ENCODE peak calls at places on chromosomes 11 and 22, in seven cellular contexts. One of them, this sample, is unnamed.

GRCh38 chr22:48894064-48894671 is 933.5 kb downstream of the BRD1 start:
- DNase-seq in heart right ventricle: no peak
- DNase-seq in lower lobe of right lung: no peak
- DNase-seq in A549: peak
- DNase-seq in fibroblast of pulmonary artery: no peak
- DNase-seq in astrocyte of the spinal cord: no peak
- DNase-seq in brain microvascular endothelial cell: no peak
- DNase-seq in this sample: peak

GRCh38 chr11:128865490-128865889 is 1.6 kb downstream of the KCNJ1 start:
- DNase-seq in heart right ventricle: no peak
- DNase-seq in lower lobe of right lung: no peak
- DNase-seq in A549: no peak
- DNase-seq in fibroblast of pulmonary artery: no peak
- DNase-seq in astrocyte of the spinal cord: no peak
- DNase-seq in brain microvascular endothelial cell: no peak
- DNase-seq in this sample: no peak

GRCh38 chr11:2779499-2779980 is 79.7 kb upstream of the KCNQ1OT1 start:
- DNase-seq in heart right ventricle: no peak
- DNase-seq in lower lobe of right lung: no peak
- DNase-seq in A549: no peak
- DNase-seq in fibroblast of pulmonary artery: no peak
- DNase-seq in astrocyte of the spinal cord: no peak
- DNase-seq in brain microvascular endothelial cell: no peak
- DNase-seq in this sample: no peak

GRCh38 chr11:118841469-118842222 is 42.0 kb upstream of the CXCR5 start:
- DNase-seq in heart right ventricle: no peak
- DNase-seq in lower lobe of right lung: no peak
- DNase-seq in A549: no peak
- DNase-seq in fibroblast of pulmonary artery: no peak
- DNase-seq in astrocyte of the spinal cord: no peak
- DNase-seq in brain microvascular endothelial cell: no peak
- DNase-seq in this sample: no peak

GRCh38 chr11:15485432-15485831 is 370.7 kb downstream of the INSC start:
- DNase-seq in heart right ventricle: no peak
- DNase-seq in lower lobe of right lung: no peak
- DNase-seq in A549: no peak
- DNase-seq in fibroblast of pulmonary artery: no peak
- DNase-seq in astrocyte of the spinal cord: no peak
- DNase-seq in brain microvascular endothelial cell: no peak
- DNase-seq in this sample: no peak

GRCh38 chr11:73980001-73980960 is 2.4 kb downstream of the UCP2 start:
- DNase-seq in heart right ventricle: no peak
- DNase-seq in lower lobe of right lung: peak
- DNase-seq in A549: no peak
- DNase-seq in fibroblast of pulmonary artery: no peak
- DNase-seq in astrocyte of the spinal cord: no peak
- DNase-seq in brain microvascular endothelial cell: no peak
- DNase-seq in this sample: no peak

GRCh38 chr11:61378713-61379313 is 13.6 kb upstream of the TMEM216 start:
- DNase-seq in heart right ventricle: no peak
- DNase-seq in lower lobe of right lung: no peak
- DNase-seq in A549: peak
- DNase-seq in fibroblast of pulmonary artery: peak
- DNase-seq in astrocyte of the spinal cord: peak
- DNase-seq in brain microvascular endothelial cell: peak
- DNase-seq in this sample: no peak

GRCh38 chr11:66850235-66850587 is 6.7 kb upstream of the LRFN4 start:
- DNase-seq in heart right ventricle: no peak
- DNase-seq in lower lobe of right lung: no peak
- DNase-seq in A549: no peak
- DNase-seq in fibroblast of pulmonary artery: no peak
- DNase-seq in astrocyte of the spinal cord: no peak
- DNase-seq in brain microvascular endothelial cell: no peak
- DNase-seq in this sample: peak

GRCh38 chr11:81070948-81071347 is 1630.1 kb upstream of the TENM4 start:
- DNase-seq in heart right ventricle: no peak
- DNase-seq in lower lobe of right lung: no peak
- DNase-seq in A549: no peak
- DNase-seq in fibroblast of pulmonary artery: no peak
- DNase-seq in astrocyte of the spinal cord: no peak
- DNase-seq in brain microvascular endothelial cell: no peak
- DNase-seq in this sample: no peak

GRCh38 chr11:45745065-45745811 is 59.7 kb upstream of the SLC35C1 start:
- DNase-seq in heart right ventricle: peak
- DNase-seq in lower lobe of right lung: no peak
- DNase-seq in A549: no peak
- DNase-seq in fibroblast of pulmonary artery: peak
- DNase-seq in astrocyte of the spinal cord: no peak
- DNase-seq in brain microvascular endothelial cell: no peak
- DNase-seq in this sample: peak

GRCh38 chr22:32589007-32589406 is 114.4 kb downstream of the FBXO7 start:
- DNase-seq in heart right ventricle: no peak
- DNase-seq in lower lobe of right lung: no peak
- DNase-seq in A549: no peak
- DNase-seq in fibroblast of pulmonary artery: no peak
- DNase-seq in astrocyte of the spinal cord: peak
- DNase-seq in brain microvascular endothelial cell: no peak
- DNase-seq in this sample: no peak

GRCh38 chr22:21937821-21938070 is 14.9 kb downstream of the PPM1F start:
- DNase-seq in heart right ventricle: peak
- DNase-seq in lower lobe of right lung: no peak
- DNase-seq in A549: no peak
- DNase-seq in fibroblast of pulmonary artery: no peak
- DNase-seq in astrocyte of the spinal cord: no peak
- DNase-seq in brain microvascular endothelial cell: no peak
- DNase-seq in this sample: peak

GRCh38 chr11:75801362-75802021 is 13.5 kb upstream of the UVRAG start:
- DNase-seq in heart right ventricle: no peak
- DNase-seq in lower lobe of right lung: peak
- DNase-seq in A549: no peak
- DNase-seq in fibroblast of pulmonary artery: no peak
- DNase-seq in astrocyte of the spinal cord: no peak
- DNase-seq in brain microvascular endothelial cell: no peak
- DNase-seq in this sample: no peak

GRCh38 chr22:40642316-40642715 is 5.8 kb upstream of the MRTFA start:
- DNase-seq in heart right ventricle: no peak
- DNase-seq in lower lobe of right lung: no peak
- DNase-seq in A549: no peak
- DNase-seq in fibroblast of pulmonary artery: no peak
- DNase-seq in astrocyte of the spinal cord: no peak
- DNase-seq in brain microvascular endothelial cell: no peak
- DNase-seq in this sample: no peak

GRCh38 chr11:96014234-96014633 is 90.3 kb upstream of the MTMR2 start:
- DNase-seq in heart right ventricle: no peak
- DNase-seq in lower lobe of right lung: no peak
- DNase-seq in A549: peak
- DNase-seq in fibroblast of pulmonary artery: peak
- DNase-seq in astrocyte of the spinal cord: peak
- DNase-seq in brain microvascular endothelial cell: peak
- DNase-seq in this sample: no peak

GRCh38 chr22:30717331-30717921 is 22.8 kb downstream of the OSBP2 start:
- DNase-seq in heart right ventricle: no peak
- DNase-seq in lower lobe of right lung: no peak
- DNase-seq in A549: peak
- DNase-seq in fibroblast of pulmonary artery: peak
- DNase-seq in astrocyte of the spinal cord: peak
- DNase-seq in brain microvascular endothelial cell: peak
- DNase-seq in this sample: no peak

GRCh38 chr11:1547467-1548098 is 24.5 kb downstream of the DUSP8 start:
- DNase-seq in heart right ventricle: peak
- DNase-seq in lower lobe of right lung: no peak
- DNase-seq in A549: no peak
- DNase-seq in fibroblast of pulmonary artery: no peak
- DNase-seq in astrocyte of the spinal cord: no peak
- DNase-seq in brain microvascular endothelial cell: no peak
- DNase-seq in this sample: no peak
- H3K4me3 ChIP-seq in heart right ventricle: peak
- H3K4me3 ChIP-seq in lower lobe of right lung: peak
- H3K4me3 ChIP-seq in A549: peak
- H3K4me3 ChIP-seq in fibroblast of pulmonary artery: no peak
- H3K4me3 ChIP-seq in astrocyte of the spinal cord: no peak
- H3K4me3 ChIP-seq in brain microvascular endothelial cell: no peak
- H3K4me3 ChIP-seq in this sample: peak

GRCh38 chr22:37196539-37197450 is 8.7 kb upstream of the C1QTNF6 start:
- DNase-seq in heart right ventricle: peak
- DNase-seq in lower lobe of right lung: peak
- DNase-seq in A549: peak
- DNase-seq in fibroblast of pulmonary artery: peak
- DNase-seq in astrocyte of the spinal cord: peak
- DNase-seq in brain microvascular endothelial cell: no peak
- DNase-seq in this sample: peak

GRCh38 chr22:37195921-37196320 is 7.9 kb upstream of the C1QTNF6 start:
- DNase-seq in heart right ventricle: no peak
- DNase-seq in lower lobe of right lung: no peak
- DNase-seq in A549: no peak
- DNase-seq in fibroblast of pulmonary artery: no peak
- DNase-seq in astrocyte of the spinal cord: no peak
- DNase-seq in brain microvascular endothelial cell: no peak
- DNase-seq in this sample: no peak

GRCh38 chr22:37198290-37199102 is 10.4 kb upstream of the C1QTNF6 start:
- DNase-seq in heart right ventricle: peak
- DNase-seq in lower lobe of right lung: peak
- DNase-seq in A549: peak
- DNase-seq in fibroblast of pulmonary artery: peak
- DNase-seq in astrocyte of the spinal cord: peak
- DNase-seq in brain microvascular endothelial cell: peak
- DNase-seq in this sample: no peak

GRCh38 chr22:37199103-37199838 is 11.2 kb upstream of the C1QTNF6 start:
- DNase-seq in heart right ventricle: peak
- DNase-seq in lower lobe of right lung: peak
- DNase-seq in A549: peak
- DNase-seq in fibroblast of pulmonary artery: peak
- DNase-seq in astrocyte of the spinal cord: peak
- DNase-seq in brain microvascular endothelial cell: peak
- DNase-seq in this sample: peak

DNA sequence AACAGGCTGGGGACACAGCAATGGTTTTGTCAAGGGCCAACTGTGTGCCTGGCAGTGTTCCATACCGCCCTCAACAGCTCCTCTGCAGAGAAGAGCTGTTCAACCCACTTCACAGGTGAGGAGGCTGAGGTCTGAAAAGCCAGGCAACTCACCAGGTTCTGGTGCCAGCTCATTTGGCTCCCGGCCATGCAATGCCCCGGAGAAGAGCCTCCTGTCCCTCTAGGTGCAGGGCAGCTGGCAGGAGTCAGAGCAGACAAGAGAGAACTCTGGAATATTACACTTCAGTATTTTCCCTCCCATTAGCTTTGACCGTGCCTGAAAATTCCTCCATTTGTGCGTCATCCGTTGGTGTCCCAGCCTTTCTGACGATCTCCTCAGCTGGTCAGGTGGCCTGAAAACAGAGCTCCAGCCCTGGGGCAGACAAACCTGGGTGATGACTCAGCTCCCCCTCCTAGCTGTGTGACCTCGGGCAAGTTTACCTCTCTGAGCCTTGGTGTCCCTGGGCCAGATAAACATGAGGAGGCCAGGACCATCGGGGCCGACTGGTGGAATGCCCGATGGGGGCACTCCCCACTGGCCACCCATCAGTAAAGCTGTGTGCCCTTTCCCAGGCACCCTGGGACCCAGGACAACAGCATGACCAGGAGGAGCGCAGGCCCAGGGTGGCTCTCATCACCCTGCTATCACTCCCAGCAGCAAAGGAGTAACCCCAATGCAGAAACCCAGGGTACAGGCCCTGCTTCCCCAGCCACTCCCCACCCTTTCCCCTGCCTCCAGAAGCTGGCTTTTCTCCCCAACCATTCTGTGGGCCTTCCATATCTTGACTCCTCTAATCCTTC is 9.6 kb upstream of the C1QTNF6 start:
- DNase-seq in heart right ventricle: peak
- DNase-seq in lower lobe of right lung: peak
- DNase-seq in A549: peak
- DNase-seq in fibroblast of pulmonary artery: peak
- DNase-seq in astrocyte of the spinal cord: peak
- DNase-seq in brain microvascular endothelial cell: no peak
- DNase-seq in this sample: no peak
- H3K4me3 ChIP-seq in heart right ventricle: peak
- H3K4me3 ChIP-seq in lower lobe of right lung: peak
- H3K4me3 ChIP-seq in A549: peak
- H3K4me3 ChIP-seq in fibroblast of pulmonary artery: no peak
- H3K4me3 ChIP-seq in astrocyte of the spinal cord: no peak
- H3K4me3 ChIP-seq in brain microvascular endothelial cell: peak
- H3K4me3 ChIP-seq in this sample: peak

DNA sequence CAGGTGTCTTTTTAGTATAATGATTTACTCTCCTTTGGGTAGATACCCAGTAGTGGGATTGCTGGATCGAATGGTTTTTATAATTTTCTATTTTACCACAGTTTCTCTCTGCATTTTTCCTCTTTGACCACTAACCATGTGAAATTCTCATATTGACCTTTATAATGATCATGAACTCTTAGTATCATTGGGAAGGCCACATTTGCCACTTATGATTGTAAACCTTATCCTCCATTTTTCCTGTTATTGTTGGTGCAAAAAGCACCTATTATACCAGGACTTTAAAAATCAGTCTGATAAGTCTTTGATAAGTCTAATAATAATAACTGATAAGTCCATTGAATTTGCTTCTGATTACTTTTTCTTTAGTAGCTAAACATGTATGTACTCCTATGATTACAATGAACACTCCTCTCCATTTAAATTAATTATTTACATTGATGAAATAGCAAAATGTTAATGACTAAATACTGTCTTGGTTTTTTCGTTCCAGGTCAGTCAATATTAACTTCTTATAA is 9.6 kb downstream of the NEAT1 start:
- DNase-seq in heart right ventricle: no peak
- DNase-seq in lower lobe of right lung: no peak
- DNase-seq in A549: no peak
- DNase-seq in fibroblast of pulmonary artery: peak
- DNase-seq in astrocyte of the spinal cord: no peak
- DNase-seq in brain microvascular endothelial cell: no peak
- DNase-seq in this sample: no peak
- H3K4me3 ChIP-seq in heart right ventricle: peak
- H3K4me3 ChIP-seq in lower lobe of right lung: peak
- H3K4me3 ChIP-seq in A549: no peak
- H3K4me3 ChIP-seq in fibroblast of pulmonary artery: peak
- H3K4me3 ChIP-seq in astrocyte of the spinal cord: peak
- H3K4me3 ChIP-seq in brain microvascular endothelial cell: peak
- H3K4me3 ChIP-seq in this sample: peak

GRCh38 chr11:72737341-72737740 is 14.9 kb downstream of the ARAP1 start:
- DNase-seq in heart right ventricle: no peak
- DNase-seq in lower lobe of right lung: no peak
- DNase-seq in A549: no peak
- DNase-seq in fibroblast of pulmonary artery: no peak
- DNase-seq in astrocyte of the spinal cord: no peak
- DNase-seq in brain microvascular endothelial cell: no peak
- DNase-seq in this sample: no peak

GRCh38 chr11:72740060-72740424 is 12.2 kb downstream of the ARAP1 start:
- DNase-seq in heart right ventricle: no peak
- DNase-seq in lower lobe of right lung: no peak
- DNase-seq in A549: no peak
- DNase-seq in fibroblast of pulmonary artery: no peak
- DNase-seq in astrocyte of the spinal cord: no peak
- DNase-seq in brain microvascular endothelial cell: no peak
- DNase-seq in this sample: no peak

GRCh38 chr11:72736452-72737069 is 15.6 kb downstream of the ARAP1 start:
- DNase-seq in heart right ventricle: no peak
- DNase-seq in lower lobe of right lung: peak
- DNase-seq in A549: peak
- DNase-seq in fibroblast of pulmonary artery: peak
- DNase-seq in astrocyte of the spinal cord: no peak
- DNase-seq in brain microvascular endothelial cell: peak
- DNase-seq in this sample: no peak

GRCh38 chr11:72739240-72740059 is 12.8 kb downstream of the ARAP1 start:
- DNase-seq in heart right ventricle: no peak
- DNase-seq in lower lobe of right lung: no peak
- DNase-seq in A549: no peak
- DNase-seq in fibroblast of pulmonary artery: no peak
- DNase-seq in astrocyte of the spinal cord: no peak
- DNase-seq in brain microvascular endothelial cell: no peak
- DNase-seq in this sample: no peak

GRCh38 chr11:72738199-72739141 is 13.7 kb downstream of the ARAP1 start:
- DNase-seq in heart right ventricle: no peak
- DNase-seq in lower lobe of right lung: peak
- DNase-seq in A549: no peak
- DNase-seq in fibroblast of pulmonary artery: no peak
- DNase-seq in astrocyte of the spinal cord: no peak
- DNase-seq in brain microvascular endothelial cell: no peak
- DNase-seq in this sample: no peak
- H3K4me3 ChIP-seq in heart right ventricle: peak
- H3K4me3 ChIP-seq in lower lobe of right lung: peak
- H3K4me3 ChIP-seq in A549: no peak
- H3K4me3 ChIP-seq in fibroblast of pulmonary artery: no peak
- H3K4me3 ChIP-seq in astrocyte of the spinal cord: no peak
- H3K4me3 ChIP-seq in brain microvascular endothelial cell: no peak
- H3K4me3 ChIP-seq in this sample: peak

This sample was measured in coronary artery.